ENCODE peak calls at places on chromosomes 13 and 19, in eight cellular contexts. V, D, H, K, G, U, B and T are unnamed samples.

GRCh38 chr19:42074513-42075363 is 1.2 kb upstream of the ZNF574 start:
- DNase-seq in H (no peak), D (peak), G (peak), B (no peak), K (peak), V (no peak), U (no peak), T (no peak)

GRCh38 chr13:53028637-53029121 is at the start of gene OLFM4:
- DNase-seq in D (no peak), K (peak), G (peak), V (no peak), U (no peak), B (no peak), H (no peak), T (no peak)

GRCh38 chr19:33501957-33502356 is 19.6 kb downstream of the PEPD start:
- DNase-seq in V (no peak), K (no peak), G (no peak), B (no peak), U (no peak), D (no peak), H (no peak), T (no peak)

GRCh38 chr13:51168623-51169022 is 53.6 kb upstream of the FAM124A start:
- DNase-seq in B (no peak), U (no peak), G (no peak), K (no peak), V (no peak), H (no peak), D (no peak), T (no peak)

GRCh38 chr19:4327252-4327876 is 11.3 kb downstream of the STAP2 start:
- DNase-seq in V (no peak), B (peak), H (peak), D (peak), K (peak), G (no peak), U (peak), T (peak)

GRCh38 chr19:33226550-33227241 is 1.0 kb upstream of the SLC7A10 start:
- DNase-seq in D (no peak), B (no peak), G (no peak), V (no peak), U (no peak), K (peak), H (peak), T (no peak)

GRCh38 chr13:91144054-91144453 is 203.4 kb upstream of the MIR17HG start:
- DNase-seq in G (no peak), V (no peak), B (no peak), U (no peak), H (no peak), D (no peak), K (no peak), T (no peak)

GRCh38 chr19:1508507-1508856 is 4.3 kb downstream of the ADAMTSL5 start:
- DNase-seq in G (no peak), K (no peak), H (no peak), V (no peak), D (no peak), B (no peak), U (no peak), T (no peak)

GRCh38 chr19:46107371-46107770 is 17.1 kb downstream of the IGFL3 start:
- DNase-seq in G (no peak), B (no peak), K (no peak), V (no peak), U (no peak), H (no peak), D (no peak), T (no peak)

GRCh38 chr13:30408319-30409101 is 13.8 kb upstream of the UBE2L5 start:
- DNase-seq in K (peak), B (peak), U (peak), H (peak), G (peak), D (peak), V (peak), T (peak)
- TF ChIP-seq CTCF in K (peak), B (peak), U (peak), H (no peak), G (peak), D (peak), V (peak), T (peak)

GRCh38 chr13:41059896-41060722 is 1.2 kb upstream of the WBP4 start:
- DNase-seq in D (peak), U (peak), K (peak), V (peak), G (peak), B (peak), H (peak), T (peak)
- TF ChIP-seq CTCF in D (peak), U (peak), K (peak), V (peak), G (no peak), B (no peak), H (no peak), T (peak)

GRCh38 chr19:35236638-35237400 is 8.3 kb upstream of the FAM187B start:
- DNase-seq in K (no peak), H (no peak), G (no peak), D (no peak), B (peak), V (no peak), U (no peak), T (no peak)
- TF ChIP-seq CTCF in K (no peak), H (no peak), G (no peak), D (no peak), B (no peak), V (no peak), U (no peak), T (no peak)

DNA sequence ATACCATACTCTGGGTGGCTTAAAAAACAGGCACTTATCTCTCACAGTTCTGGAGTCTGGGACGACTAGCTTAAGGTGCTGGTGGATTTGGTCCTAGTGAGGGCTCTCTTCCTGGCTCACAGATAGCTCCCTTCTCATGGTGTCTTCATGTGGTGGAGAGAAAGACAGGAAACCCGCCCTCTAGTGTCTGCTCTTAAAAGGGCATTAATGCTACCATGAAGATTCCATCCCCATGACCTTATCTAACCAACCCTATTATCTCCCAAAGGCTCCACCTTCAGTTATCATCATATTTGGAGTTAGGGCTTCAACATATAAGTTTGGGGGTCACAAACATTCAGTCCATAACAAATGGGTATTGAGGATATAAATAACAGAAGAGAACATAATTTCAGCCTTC is 139.4 kb downstream of the HS6ST3 start:
- DNase-seq in B (no peak), K (peak), U (no peak), G (no peak), H (no peak), V (no peak), D (no peak), T (no peak)
- TF ChIP-seq CTCF in B (no peak), K (peak), U (peak), G (no peak), H (no peak), V (no peak), D (peak), T (peak)

GRCh38 chr13:32023698-32024097 is 7.9 kb upstream of the FRY start:
- DNase-seq in H (no peak), G (no peak), K (no peak), B (no peak), D (no peak), V (no peak), U (no peak), T (no peak)
- TF ChIP-seq CTCF in H (no peak), G (no peak), K (peak), B (no peak), D (no peak), V (peak), U (peak), T (peak)

GRCh38 chr13:29402168-29402621 is 193.3 kb downstream of the SLC7A1 start:
- DNase-seq in B (no peak), G (no peak), U (no peak), D (no peak), K (peak), H (no peak), V (no peak), T (no peak)

GRCh38 chr13:29396446-29396845 is 199.0 kb downstream of the SLC7A1 start:
- DNase-seq in H (no peak), D (no peak), K (no peak), U (no peak), V (no peak), G (no peak), B (no peak), T (no peak)

DNA sequence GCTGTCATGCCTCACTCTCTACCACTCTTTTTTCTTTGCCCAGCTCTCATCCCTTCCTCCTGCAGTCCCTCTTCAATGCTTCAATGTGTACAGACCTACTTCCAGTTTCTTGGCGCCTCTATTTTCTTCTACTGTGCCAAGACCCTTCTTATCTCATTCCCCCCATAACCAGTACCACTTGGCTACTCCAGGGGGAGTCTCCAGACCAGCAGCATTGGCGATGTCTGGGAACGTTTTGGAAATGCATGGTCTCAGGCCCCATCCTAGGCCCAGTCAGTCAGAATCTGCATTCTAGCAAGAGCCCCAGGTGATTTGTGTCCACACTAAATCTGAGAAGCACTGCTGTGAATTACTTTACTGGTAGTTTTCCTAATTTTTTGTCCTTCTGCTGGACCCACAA is 198.2 kb downstream of the SLC7A1 start:
- DNase-seq in G (peak), V (no peak), U (no peak), K (no peak), D (no peak), B (no peak), H (no peak), T (no peak)
- TF ChIP-seq CTCF in G (no peak), V (no peak), U (no peak), K (no peak), D (no peak), B (no peak), H (no peak), T (no peak)

GRCh38 chr19:36918090-36918489 is 2.0 kb downstream of the ZNF568 start:
- DNase-seq in U (no peak), H (no peak), D (no peak), B (no peak), K (no peak), V (no peak), G (no peak), T (no peak)

GRCh38 chr19:36916991-36917390 is 859 bp downstream of the ZNF568 start:
- DNase-seq in V (no peak), G (no peak), B (no peak), H (no peak), U (no peak), K (no peak), D (no peak), T (no peak)

DNA sequence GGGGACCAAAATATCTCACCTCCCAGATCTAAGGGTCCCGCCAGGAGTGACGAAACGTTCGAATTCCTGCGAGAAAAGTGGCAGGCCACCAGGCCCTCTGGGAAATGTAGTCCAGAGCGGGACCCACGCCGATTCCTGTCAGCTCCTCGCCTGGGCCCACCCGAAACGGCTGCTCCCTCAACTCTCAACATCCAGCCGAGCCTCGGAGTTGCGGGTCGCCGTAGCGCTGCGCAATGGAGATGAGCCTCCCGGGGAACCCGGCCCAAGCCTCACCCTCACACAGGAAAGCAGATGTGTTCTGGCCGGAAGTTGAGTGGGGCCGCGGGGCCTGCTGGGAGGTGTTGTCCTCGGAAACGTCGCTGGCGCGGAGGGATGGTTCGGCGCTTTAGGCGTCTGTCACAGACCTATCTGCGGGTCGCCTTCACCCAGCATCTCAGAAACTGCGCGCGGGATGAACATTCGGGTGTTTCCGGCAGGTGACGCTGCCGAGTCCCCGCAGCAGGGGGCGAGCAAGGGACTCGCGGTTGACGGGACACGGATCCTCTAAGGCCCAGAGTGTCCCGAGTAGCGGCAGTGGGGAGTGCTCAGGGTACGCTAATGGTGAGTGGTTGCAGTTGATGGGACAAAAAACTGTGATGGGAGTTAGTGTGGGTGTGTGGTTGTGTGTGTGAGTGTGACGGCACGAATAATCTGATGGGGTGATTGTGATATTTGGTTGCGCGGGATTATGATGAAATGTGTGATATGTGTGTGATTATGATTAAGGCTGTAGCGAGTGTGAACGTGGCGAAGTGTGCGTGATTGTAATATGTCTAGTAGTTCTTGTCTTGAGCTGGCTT is at the start of the genes ZNF568 and ZNF829:
- DNase-seq in U (peak), D (peak), B (peak), V (peak), K (peak), G (peak), H (peak), T (peak)
- TF ChIP-seq CTCF in U (peak), D (peak), B (peak), V (peak), K (peak), G (peak), H (no peak), T (peak)

GRCh38 chr19:44576843-44577565 is 36.4 kb upstream of the IGSF23 start:
- DNase-seq in K (peak), H (peak), G (peak), B (no peak), U (no peak), D (no peak), V (no peak), T (no peak)
- TF ChIP-seq CTCF in K (peak), H (no peak), G (peak), B (no peak), U (peak), D (no peak), V (peak), T (peak)

GRCh38 chr19:53812335-53812734 is 11.8 kb downstream of the NLRP12 start:
- DNase-seq in D (no peak), B (no peak), H (no peak), U (no peak), G (no peak), V (no peak), K (no peak), T (no peak)
- TF ChIP-seq CTCF in D (no peak), B (no peak), H (no peak), U (peak), G (peak), V (no peak), K (peak), T (peak)

GRCh38 chr19:56191115-56191514 is 6.5 kb downstream of the ZSCAN5B start:
- DNase-seq in D (no peak), H (no peak), U (no peak), G (no peak), K (no peak), B (no peak), V (no peak), T (no peak)
- TF ChIP-seq CTCF in D (no peak), H (no peak), U (no peak), G (no peak), K (no peak), B (no peak), V (no peak), T (no peak)